ENCODE peak calls at places on chromosome 5, in five cellular contexts. A, P, Z, X and T are unnamed samples. For H3K27me3, the result is how much of the 10 kb centered on the place peaks cover.

GRCh38 chr5:34016750-34017149 is 8.9 kb upstream of the AMACR start:
- DNase-seq in A (no peak), P (no peak), Z (no peak), X (no peak), T (no peak)

GRCh38 chr5:9399094-9399493 is 146.8 kb downstream of the SEMA5A start:
- DNase-seq in A (no peak), P (no peak), Z (no peak), X (no peak), T (no peak)

GRCh38 chr5:96936431-96937221 is 746 bp downstream of the LNPEP start:
- DNase-seq in A (peak), P (no peak), Z (peak), X (no peak), T (peak)

GRCh38 chr5:87121315-87122170 is 146.1 kb upstream of the RASA1 start:
- DNase-seq in A (no peak), P (no peak), Z (peak), X (peak), T (no peak)

GRCh38 chr5:14417232-14417730 is 164.3 kb upstream of the OTULINL start:
- DNase-seq in A (peak), P (no peak), Z (peak), X (no peak), T (no peak)

GRCh38 chr5:57303985-57304384 is 130.1 kb downstream of the GPBP1 start:
- DNase-seq in A (peak), P (no peak), Z (no peak), X (no peak), T (no peak)

GRCh38 chr5:148937830-148938534 is 111.6 kb downstream of the ADRB2 start:
- DNase-seq in A (no peak), P (no peak), Z (no peak), X (no peak), T (no peak)

GRCh38 chr5:130066644-130067043 is 162.4 kb downstream of the CHSY3 start:
- DNase-seq in A (no peak), P (no peak), Z (peak), X (no peak), T (no peak)

GRCh38 chr5:56259002-56259511 is 25.9 kb upstream of the ANKRD55 start:
- DNase-seq in A (no peak), P (no peak), Z (peak), X (peak), T (no peak)

GRCh38 chr5:154196955-154197652 is 6.6 kb downstream of the GALNT10 start:
- DNase-seq in A (no peak), P (no peak), Z (peak), X (peak), T (no peak)

GRCh38 chr5:128304121-128304520 is 220.6 kb downstream of the SLC12A2 start:
- DNase-seq in A (no peak), P (no peak), Z (peak), X (no peak), T (no peak)

GRCh38 chr5:6736106-6736505 is 22.9 kb downstream of the TENT4A start:
- DNase-seq in A (no peak), P (no peak), Z (no peak), X (no peak), T (no peak)

GRCh38 chr5:128199104-128199503 is 115.5 kb downstream of the SLC12A2 start:
- DNase-seq in A (no peak), P (no peak), Z (peak), X (peak), T (no peak)

DNA sequence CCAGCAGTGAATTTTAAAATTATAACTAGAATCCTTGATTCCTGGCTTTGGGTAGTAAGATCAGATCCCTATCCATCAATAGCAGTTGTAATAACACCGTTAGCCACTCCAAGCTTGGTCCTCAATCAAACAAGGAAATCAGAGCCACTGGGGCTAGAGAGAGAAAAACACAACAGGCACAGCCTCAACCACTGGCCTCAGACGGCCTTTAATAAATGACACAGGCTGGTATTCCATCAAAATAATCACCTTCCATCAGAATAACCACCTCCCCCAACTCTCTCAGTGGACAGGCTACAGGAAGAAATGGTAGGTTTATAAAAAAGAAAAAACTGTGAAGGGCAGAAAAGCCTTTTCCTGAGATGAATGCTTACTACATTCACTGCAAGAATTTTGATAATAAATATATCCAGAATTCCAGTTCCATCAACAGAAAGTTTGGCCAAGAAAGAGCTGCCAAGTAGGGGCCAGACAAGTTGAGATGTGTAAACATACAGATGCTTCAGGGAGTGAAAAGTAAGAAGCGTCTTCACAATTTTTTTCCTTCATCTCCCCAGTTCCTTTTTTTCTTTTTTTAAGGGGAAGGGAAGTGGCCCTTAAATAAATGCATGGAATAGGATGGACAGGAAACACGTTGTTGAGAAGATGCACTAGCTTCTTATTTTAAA is 5.5 kb downstream of the FOXD1 start:
- DNase-seq in A (no peak), P (no peak), Z (no peak), X (no peak), T (no peak)
- H2BK12ac ChIP-seq in A (no peak), P (no peak), Z (no peak), X (no peak), T (no peak)

DNA sequence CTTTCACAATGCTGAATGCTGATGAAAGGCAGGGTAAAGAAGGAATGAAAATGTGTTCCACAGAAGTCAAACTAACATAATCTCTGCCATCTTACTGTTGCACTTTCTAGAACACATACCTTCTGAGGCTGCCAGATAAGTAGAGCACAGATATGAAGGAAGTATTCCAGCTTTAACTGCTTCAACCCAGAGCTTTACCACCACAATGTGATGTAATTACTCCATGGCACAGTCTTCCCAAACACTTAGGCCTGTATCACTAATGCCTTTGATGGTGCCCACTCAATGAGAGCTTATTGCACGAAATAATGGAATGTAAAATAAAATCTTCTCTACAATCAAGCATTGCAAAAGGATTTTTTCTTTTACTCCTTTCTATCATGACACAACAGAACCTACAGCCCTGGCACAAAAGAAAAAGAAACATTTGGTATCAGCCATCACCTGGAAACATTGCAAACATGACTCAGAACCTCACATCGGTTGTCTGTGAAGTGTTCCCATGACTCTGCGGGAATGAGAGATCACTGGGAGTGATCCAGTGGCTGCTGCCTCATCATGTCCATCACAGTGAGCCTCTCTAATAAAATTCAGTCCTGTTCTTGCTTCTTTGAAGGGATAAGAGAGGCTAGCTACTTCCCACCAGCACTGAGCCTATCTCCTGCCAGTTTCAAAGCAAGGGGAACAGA is 385.8 kb downstream of the EFNA5 start:
- DNase-seq in A (no peak), P (no peak), Z (peak), X (peak), T (no peak)
- H3K27me3 ChIP-seq in A (under half), P (under half), Z (under half), X (under half), T (under half)

GRCh38 chr5:150053231-150053626 is 33.1 kb downstream of the CSF1R start:
- DNase-seq in A (no peak), P (no peak), Z (peak), X (peak), T (no peak)

GRCh38 chr5:150053695-150054392 is 32.5 kb downstream of the CSF1R start:
- DNase-seq in A (no peak), P (no peak), Z (no peak), X (no peak), T (no peak)

GRCh38 chr5:150055707-150056443 is 30.5 kb downstream of the CSF1R start:
- DNase-seq in A (no peak), P (no peak), Z (no peak), X (no peak), T (no peak)

GRCh38 chr5:150052326-150053230 is 33.8 kb downstream of the CSF1R start:
- DNase-seq in A (no peak), P (no peak), Z (no peak), X (no peak), T (no peak)

GRCh38 chr5:150054569-150054968 is 31.8 kb downstream of the CSF1R start:
- DNase-seq in A (no peak), P (no peak), Z (no peak), X (peak), T (no peak)
- H2BK12ac ChIP-seq in A (no peak), P (no peak), Z (no peak), X (no peak), T (no peak)

GRCh38 chr5:178993955-178994579 is 1.1 kb downstream of the GRM6 start:
- DNase-seq in A (no peak), P (no peak), Z (no peak), X (no peak), T (no peak)

GRCh38 chr5:178994580-178995340 is at the start of gene GRM6:
- DNase-seq in A (peak), P (no peak), Z (no peak), X (no peak), T (peak)

GRCh38 chr5:178996156-178996555 is 1.0 kb upstream of the GRM6 start:
- DNase-seq in A (no peak), P (no peak), Z (no peak), X (no peak), T (no peak)

GRCh38 chr5:178997191-178997590 is 2.1 kb upstream of the GRM6 start:
- DNase-seq in A (no peak), P (no peak), Z (no peak), X (no peak), T (no peak)

DNA sequence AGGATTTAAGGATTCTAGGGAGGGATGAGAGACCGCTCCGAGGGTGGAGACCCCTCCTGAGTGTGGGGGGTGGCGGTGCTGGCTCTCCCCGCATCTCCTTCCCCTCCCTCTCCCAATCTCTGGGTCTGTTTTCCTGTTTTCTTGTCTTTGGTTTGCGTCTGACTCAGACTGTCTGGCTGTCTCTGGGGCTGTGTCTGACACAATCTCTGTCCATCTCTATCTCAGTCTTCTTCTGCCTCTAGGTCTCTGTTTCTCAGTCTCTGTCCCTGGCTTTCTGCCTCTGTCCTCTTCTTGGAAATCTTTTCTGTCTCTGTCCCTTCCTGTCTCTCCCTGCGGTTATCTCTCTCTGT is 196 bp upstream of the GRM6 start:
- DNase-seq in A (no peak), P (no peak), Z (no peak), X (no peak), T (no peak)
- H3K27me3 ChIP-seq in A (under half), P (under half), Z (under half), X (under half), T (under half)

DNA sequence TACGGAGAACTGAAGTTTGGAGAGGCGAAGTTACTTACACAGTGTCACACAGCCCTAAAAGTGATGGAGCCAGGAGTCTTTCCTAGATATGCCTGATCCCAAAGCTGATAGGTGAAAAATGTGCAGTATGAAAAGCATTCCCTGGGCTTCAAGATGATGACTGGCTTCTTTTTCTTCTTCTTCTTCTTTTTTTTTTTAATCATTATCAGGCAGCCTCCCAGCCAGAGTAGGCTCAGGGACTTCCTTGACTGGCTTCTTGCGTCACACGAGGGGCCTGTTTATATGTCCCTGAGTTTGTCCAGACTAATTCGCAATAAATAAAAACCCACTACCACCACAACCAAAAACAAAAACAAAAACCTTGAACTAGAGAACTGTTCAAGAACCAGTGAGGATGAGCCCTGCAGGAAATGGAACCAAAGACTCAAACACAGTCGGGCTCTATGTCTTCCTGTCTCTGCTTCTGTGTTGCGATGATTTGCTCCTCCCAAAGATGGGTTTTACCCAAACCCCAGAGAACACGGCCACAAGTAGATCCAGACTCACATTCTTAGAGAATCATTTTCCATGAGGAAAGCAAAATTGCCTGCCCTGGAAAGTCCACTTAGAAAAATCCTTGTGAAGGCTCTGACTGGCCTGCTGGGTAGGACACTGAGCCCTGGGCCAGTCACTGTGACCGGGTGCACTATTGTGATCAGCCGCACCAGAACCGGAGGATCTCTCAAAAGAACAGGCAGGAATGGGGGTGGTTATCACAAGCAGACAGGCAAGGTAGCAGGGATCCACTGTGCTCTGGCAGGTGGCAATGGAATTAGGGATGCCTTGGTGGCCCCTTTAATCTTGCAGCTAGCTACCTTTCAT is 38.0 kb upstream of the ADAM19 start:
- DNase-seq in A (no peak), P (no peak), Z (peak), X (peak), T (no peak)
- H2BK12ac ChIP-seq in A (no peak), P (no peak), Z (no peak), X (peak), T (no peak)

GRCh38 chr5:88883059-88883565 is at the start of gene MEF2C:
- DNase-seq in A (peak), P (no peak), Z (peak), X (peak), T (peak)
- H3K27me3 ChIP-seq in A (under half), P (under half), Z (under half), X (under half), T (under half)

DNA sequence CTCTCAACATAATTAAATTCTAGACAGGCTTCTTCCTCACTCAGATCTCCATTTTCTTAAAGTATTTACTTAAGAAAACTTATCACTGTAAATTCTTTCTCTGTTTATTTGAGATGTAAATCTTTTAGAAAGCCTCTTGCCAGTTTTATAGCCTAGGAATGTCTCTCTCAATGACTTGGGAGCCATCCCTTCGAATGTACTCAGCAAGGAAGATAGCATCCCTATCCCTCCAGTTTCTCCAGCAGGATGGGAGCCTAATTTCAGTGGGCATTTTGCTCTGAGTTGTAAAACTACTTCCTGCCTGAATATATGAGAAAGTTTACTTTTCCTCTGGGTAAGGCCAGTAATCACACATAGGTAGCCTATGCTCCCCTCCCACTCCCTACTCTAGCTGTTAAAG is 558.5 kb upstream of the ARRDC3 start:
- DNase-seq in A (no peak), P (no peak), Z (peak), X (no peak), T (no peak)
- H2BK12ac ChIP-seq in A (no peak), P (no peak), Z (no peak), X (no peak), T (no peak)